ENCODE peak calls at places on chromosomes 2 and 18, in five cellular contexts. M is lower lobe of right lung, W is AG04449, K is BJ, Z is MM.1S. F is an unnamed sample.

GRCh38 chr18:14935210-14935609 is 187.2 kb downstream of the ANKRD30B start:
- DNase-seq in M (no peak), W (no peak), K (no peak), Z (no peak), F (no peak)

GRCh38 chr2:68344031-68344430 is 21.1 kb upstream of the PLEK start:
- DNase-seq in M (no peak), W (no peak), K (no peak), Z (no peak), F (no peak)

GRCh38 chr18:22169011-22169888 is at the start of gene GATA6:
- DNase-seq in M (peak; percentile 94), W (peak; percentile 45), K (no peak), Z (no peak), F (peak; percentile 64)

GRCh38 chr2:305366-305765 is 17.5 kb upstream of the ALKAL2 start:
- DNase-seq in M (no peak), W (no peak), K (no peak), Z (no peak), F (no peak)

GRCh38 chr2:72148975-72149555 is 1.4 kb upstream of the CYP26B1 start:
- DNase-seq in M (no peak), W (no peak), K (no peak), Z (peak; percentile 58), F (no peak)

GRCh38 chr18:53380063-53380639 is 844.3 kb downstream of the MBD2 start:
- DNase-seq in M (no peak), W (peak; percentile 28), K (no peak), Z (peak; percentile 23), F (no peak)

GRCh38 chr2:29841386-29842004 is 79.9 kb downstream of the ALK start:
- DNase-seq in M (no peak), W (no peak), K (no peak), Z (peak; percentile 19), F (no peak)

GRCh38 chr2:45595724-45596435 is 15.2 kb downstream of the SRBD1 start:
- DNase-seq in M (peak; percentile 45), W (peak; percentile 42), K (peak; percentile 64), Z (no peak), F (no peak)

GRCh38 chr2:202090530-202090929 is 17.5 kb downstream of the KIAA2012 start:
- DNase-seq in M (no peak), W (no peak), K (no peak), Z (no peak), F (no peak)

GRCh38 chr18:28178720-28179119 is 1.8 kb upstream of the CDH2 start:
- DNase-seq in M (no peak), W (no peak), K (no peak), Z (no peak), F (no peak)

GRCh38 chr18:34741401-34741800 is 31.3 kb downstream of the DTNA start:
- DNase-seq in M (no peak), W (no peak), K (no peak), Z (no peak), F (no peak)

GRCh38 chr2:17813742-17814458 is 2.4 kb upstream of the MSGN1 start:
- DNase-seq in M (no peak), W (no peak), K (no peak), Z (peak; percentile 44), F (peak; percentile 64)

GRCh38 chr2:71474116-71474743 is 20.9 kb downstream of the DYSF start:
- DNase-seq in M (no peak), W (no peak), K (no peak), Z (no peak), F (no peak)

GRCh38 chr2:179057737-179058136 is 7.8 kb upstream of the CCDC141 start:
- DNase-seq in M (no peak), W (no peak), K (no peak), Z (no peak), F (no peak)

GRCh38 chr18:53458266-53458665 is 766.2 kb downstream of the MBD2 start:
- DNase-seq in M (no peak), W (no peak), K (no peak), Z (no peak), F (no peak)

GRCh38 chr2:238433941-238434845 is 7.5 kb downstream of the ASB1 start:
- DNase-seq in M (no peak), W (peak; percentile 83), K (peak; percentile 86), Z (no peak), F (peak; percentile 74)

GRCh38 chr2:120669121-120669952 is 66.3 kb upstream of the GLI2 start:
- DNase-seq in M (peak; percentile 60), W (no peak), K (no peak), Z (no peak), F (no peak)

GRCh38 chr2:129880309-129880708 is 99.2 kb upstream of the RAB6C start:
- DNase-seq in M (no peak), W (no peak), K (no peak), Z (no peak), F (no peak)
- H3K4me3 ChIP-seq in M (no peak overlapping the region), W (no peak overlapping the region), K (no peak overlapping the region), Z (no peak overlapping the region), F (no peak overlapping the region)

GRCh38 chr2:217998926-217999633 is 3.7 kb downstream of the TNS1 start:
- DNase-seq in M (no peak), W (no peak), K (no peak), Z (no peak), F (no peak)
- H3K4me3 ChIP-seq in M (no peak overlapping the region), W (peak overlapping the region; percentile 38), K (no peak overlapping the region), Z (no peak overlapping the region), F (peak overlapping the region; percentile 76)

GRCh38 chr18:30359521-30359920 is 683.0 kb downstream of the DSC3 start:
- DNase-seq in M (no peak), W (no peak), K (no peak), Z (no peak), F (no peak)
- H3K4me3 ChIP-seq in M (no peak overlapping the region), W (no peak overlapping the region), K (no peak overlapping the region), Z (no peak overlapping the region), F (no peak overlapping the region)

GRCh38 chr18:10726198-10727068 is 200.6 kb downstream of the NAPG start:
- DNase-seq in M (no peak), W (no peak), K (no peak), Z (no peak), F (no peak)
- H3K4me3 ChIP-seq in M (peak overlapping the region; percentile 14), W (no peak overlapping the region), K (no peak overlapping the region), Z (no peak overlapping the region), F (no peak overlapping the region)

F was measured in skeletal muscle cell.